ENCODE peak calls at places on chromosomes 7 and 10, in nine cellular contexts. D is upper lobe of left lung, R is IMR-90, Y is HCT116, U is body of pancreas, C is gastrocnemius medialis, V is heart left ventricle, Z is A549, O is right lobe of liver. N is an unnamed sample.

GRCh38 chr10:124872681-124873080 is 69.2 kb upstream of the ZRANB1 start:
- ATAC-seq in D (no peak), R (no peak), Y (no peak), U (no peak), C (no peak), V (no peak), Z (no peak), O (no peak), N (no peak)

GRCh38 chr10:97812696-97813095 is 36.9 kb upstream of the GOLGA7B start:
- ATAC-seq in D (no peak), R (peak), Y (no peak), U (no peak), C (no peak), V (no peak), Z (peak), O (no peak), N (no peak)

GRCh38 chr7:93955304-93955703 is 33.8 kb downstream of the GNG11 start:
- ATAC-seq in D (no peak), R (no peak), Y (no peak), U (no peak), C (no peak), V (no peak), Z (no peak), O (no peak), N (no peak)

GRCh38 chr7:30446266-30446665 is 32.3 kb downstream of the NOD1 start:
- ATAC-seq in D (peak), R (peak), Y (no peak), U (no peak), C (no peak), V (no peak), Z (peak), O (peak), N (peak)

GRCh38 chr10:124225029-124225467 is 131.7 kb upstream of the CHST15 start:
- ATAC-seq in D (no peak), R (no peak), Y (no peak), U (no peak), C (no peak), V (no peak), Z (no peak), O (no peak), N (no peak)

GRCh38 chr10:84342584-84342983 is 14.2 kb downstream of the CCSER2 start:
- ATAC-seq in D (no peak), R (no peak), Y (no peak), U (no peak), C (no peak), V (no peak), Z (no peak), O (no peak), N (no peak)

GRCh38 chr7:94297397-94297838 is 97.3 kb upstream of the COL1A2 start:
- ATAC-seq in D (peak), R (peak), Y (no peak), U (peak), C (peak), V (peak), Z (no peak), O (no peak), N (peak)

GRCh38 chr7:151428393-151429231 is 11.3 kb downstream of the CRYGN start:
- ATAC-seq in D (peak), R (peak), Y (no peak), U (peak), C (no peak), V (no peak), Z (no peak), O (peak), N (no peak)

GRCh38 chr10:132020456-132020855 is 38.7 kb upstream of the BNIP3 start:
- ATAC-seq in D (no peak), R (no peak), Y (no peak), U (no peak), C (no peak), V (no peak), Z (no peak), O (no peak), N (no peak)

GRCh38 chr10:73900068-73900467 is 10.9 kb upstream of the PLAU start:
- ATAC-seq in D (no peak), R (no peak), Y (no peak), U (no peak), C (no peak), V (no peak), Z (no peak), O (no peak), N (no peak)

GRCh38 chr10:30210296-30210695 is 138.8 kb downstream of the MTPAP start:
- ATAC-seq in D (no peak), R (no peak), Y (no peak), U (no peak), C (no peak), V (no peak), Z (no peak), O (no peak), N (no peak)

GRCh38 chr7:41054960-41055700 is 647.8 kb downstream of the INHBA start:
- ATAC-seq in D (no peak), R (no peak), Y (no peak), U (no peak), C (no peak), V (no peak), Z (no peak), O (peak), N (no peak)

GRCh38 chr7:21128418-21128817 is 299.5 kb upstream of the SP4 start:
- ATAC-seq in D (no peak), R (no peak), Y (no peak), U (no peak), C (no peak), V (peak), Z (no peak), O (no peak), N (no peak)

GRCh38 chr7:77831953-77832352 is 33.4 kb downstream of the PHTF2 start:
- ATAC-seq in D (no peak), R (no peak), Y (no peak), U (no peak), C (no peak), V (no peak), Z (no peak), O (no peak), N (no peak)

GRCh38 chr7:126499481-126499880 is 753.3 kb downstream of the GRM8 start:
- ATAC-seq in D (no peak), R (no peak), Y (no peak), U (no peak), C (no peak), V (no peak), Z (no peak), O (no peak), N (no peak)

GRCh38 chr7:32204361-32205018 is 134.3 kb upstream of the PDE1C start:
- ATAC-seq in D (peak), R (peak), Y (peak), U (peak), C (no peak), V (peak), Z (peak), O (peak), N (peak)

GRCh38 chr10:86889997-86890396 is 67.4 kb downstream of the MMRN2 start:
- ATAC-seq in D (no peak), R (no peak), Y (no peak), U (no peak), C (no peak), V (peak), Z (no peak), O (no peak), N (no peak)

GRCh38 chr7:141359740-141360413 is 191.3 kb upstream of the AGK start:
- ATAC-seq in D (no peak), R (no peak), Y (no peak), U (no peak), C (no peak), V (no peak), Z (no peak), O (no peak), N (no peak)

GRCh38 chr7:47945261-47946015 is 2.8 kb downstream of the PKD1L1 start:
- ATAC-seq in D (peak), R (peak), Y (peak), U (peak), C (no peak), V (no peak), Z (peak), O (peak), N (no peak)

GRCh38 chr7:5692845-5693278 is 88.6 kb downstream of the RNF216 start:
- ATAC-seq in D (no peak), R (peak), Y (no peak), U (no peak), C (no peak), V (no peak), Z (peak), O (no peak), N (no peak)

GRCh38 chr10:59907918-59908807 is 1.8 kb upstream of the CCDC6 start:
- ATAC-seq in D (peak), R (peak), Y (peak), U (peak), C (peak), V (peak), Z (peak), O (no peak), N (peak)

GRCh38 chr10:19659920-19660655 is 156.1 kb upstream of the PLXDC2 start:
- ATAC-seq in D (peak), R (peak), Y (no peak), U (no peak), C (no peak), V (peak), Z (no peak), O (no peak), N (no peak)

GRCh38 chr7:66880009-66880554 is 40.9 kb upstream of the TMEM248 start:
- ATAC-seq in D (no peak), R (no peak), Y (no peak), U (no peak), C (no peak), V (no peak), Z (no peak), O (no peak), N (no peak)

GRCh38 chr10:28280652-28281051 is 22.2 kb downstream of the MPP7 start:
- ATAC-seq in D (no peak), R (peak), Y (no peak), U (no peak), C (no peak), V (no peak), Z (no peak), O (no peak), N (peak)

GRCh38 chr7:79308176-79308575 is 145.3 kb downstream of the MAGI2 start:
- ATAC-seq in D (no peak), R (no peak), Y (peak), U (no peak), C (peak), V (peak), Z (peak), O (peak), N (peak)

GRCh38 chr10:98028168-98028770 is 2.2 kb downstream of the CRTAC1 start:
- ATAC-seq in D (peak), R (no peak), Y (peak), U (peak), C (peak), V (peak), Z (peak), O (peak), N (no peak)

GRCh38 chr10:69684981-69685353 is 54.9 kb downstream of the FAM241B start:
- ATAC-seq in D (peak), R (no peak), Y (no peak), U (no peak), C (no peak), V (no peak), Z (no peak), O (no peak), N (no peak)

GRCh38 chr10:69685802-69686585 is 55.9 kb downstream of the FAM241B start:
- ATAC-seq in D (no peak), R (peak), Y (no peak), U (peak), C (no peak), V (peak), Z (no peak), O (peak), N (no peak)

GRCh38 chr10:69686866-69687265 is 56.8 kb downstream of the FAM241B start:
- ATAC-seq in D (no peak), R (no peak), Y (no peak), U (no peak), C (no peak), V (no peak), Z (no peak), O (no peak), N (no peak)

GRCh38 chr10:69684020-69684980 is 54.3 kb downstream of the FAM241B start:
- ATAC-seq in D (peak), R (peak), Y (no peak), U (peak), C (no peak), V (peak), Z (peak), O (peak), N (peak)

DNA sequence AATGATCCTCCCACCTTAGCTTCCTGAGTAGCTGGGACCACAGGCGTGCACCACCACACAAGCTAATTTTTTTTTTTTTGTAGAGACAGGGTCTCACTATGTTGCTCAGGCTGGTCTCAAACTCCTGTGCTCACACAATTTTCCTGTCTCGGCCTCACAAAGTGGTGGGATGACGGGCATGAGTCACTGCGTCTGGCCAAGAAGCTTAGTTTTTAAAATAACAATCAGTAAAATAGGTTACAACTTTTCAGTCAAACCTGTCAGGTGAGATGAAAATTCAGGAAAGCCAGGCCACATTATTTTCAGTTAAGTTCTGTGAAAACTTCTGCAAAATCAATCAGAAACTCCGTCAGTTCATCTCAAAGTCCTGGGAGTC is 55.4 kb downstream of the FAM241B start:
- ATAC-seq in D (no peak), R (no peak), Y (no peak), U (peak), C (no peak), V (no peak), Z (no peak), O (no peak), N (no peak)
- TF ChIP-seq POLR2A in D (no peak), R (no peak), Y (no peak), U (no peak), C (no peak), V (no peak), Z (no peak), O (no peak), N (no peak)

GRCh38 chr10:117425908-117426566 is 50.8 kb upstream of the PDZD8 start:
- ATAC-seq in D (no peak), R (no peak), Y (no peak), U (no peak), C (no peak), V (no peak), Z (no peak), O (no peak), N (no peak)

GRCh38 chr10:117431160-117431559 is 55.9 kb upstream of the PDZD8 start:
- ATAC-seq in D (no peak), R (peak), Y (peak), U (no peak), C (no peak), V (no peak), Z (peak), O (peak), N (no peak)

GRCh38 chr10:117424789-117425649 is 49.8 kb upstream of the PDZD8 start:
- ATAC-seq in D (no peak), R (no peak), Y (peak), U (no peak), C (no peak), V (no peak), Z (no peak), O (no peak), N (no peak)

GRCh38 chr10:117432866-117433265 is 57.6 kb upstream of the PDZD8 start:
- ATAC-seq in D (no peak), R (no peak), Y (no peak), U (no peak), C (no peak), V (no peak), Z (no peak), O (no peak), N (no peak)

DNA sequence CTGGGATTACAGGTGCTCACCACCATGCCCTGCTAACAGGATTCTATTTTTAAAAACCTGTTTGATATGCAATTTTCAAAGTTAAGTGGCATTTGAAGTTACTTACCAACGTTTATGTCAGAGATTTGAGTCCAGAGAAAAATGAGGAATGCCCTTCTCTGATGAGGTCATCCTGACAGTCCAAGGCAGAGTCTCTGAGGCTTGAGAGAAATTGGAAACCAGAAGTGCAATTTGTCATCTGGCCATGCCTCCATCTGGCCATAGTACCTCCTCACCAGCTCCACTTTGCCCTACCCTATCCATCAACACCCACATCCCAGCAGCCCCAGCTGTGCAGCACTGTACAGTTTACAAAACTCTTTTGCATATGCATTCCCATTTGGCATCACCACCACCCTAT is 54.4 kb upstream of the PDZD8 start:
- ATAC-seq in D (no peak), R (no peak), Y (no peak), U (no peak), C (no peak), V (no peak), Z (peak), O (no peak), N (no peak)
- H3K4me3 ChIP-seq in D (no peak), R (no peak), Y (no peak), U (no peak), C (no peak), V (no peak), Z (no peak), O (no peak), N (no peak)

GRCh38 chr10:79353726-79354125 is 6.5 kb downstream of the PPIF start:
- ATAC-seq in D (no peak), R (no peak), Y (no peak), U (no peak), C (no peak), V (no peak), Z (no peak), O (no peak), N (no peak)
- TF ChIP-seq POLR2A in D (no peak), R (no peak), Y (no peak), U (no peak), C (no peak), V (no peak), Z (no peak), O (no peak), N (no peak)

GRCh38 chr10:8049151-8049873 is 5.2 kb upstream of the GATA3 start:
- ATAC-seq in D (no peak), R (no peak), Y (no peak), U (no peak), C (no peak), V (no peak), Z (peak), O (no peak), N (no peak)

GRCh38 chr10:8045728-8046494 is 8.6 kb upstream of the GATA3 start:
- ATAC-seq in D (no peak), R (no peak), Y (no peak), U (no peak), C (no peak), V (no peak), Z (no peak), O (no peak), N (no peak)

GRCh38 chr10:8048281-8049008 is 6.0 kb upstream of the GATA3 start:
- ATAC-seq in D (no peak), R (no peak), Y (no peak), U (no peak), C (no peak), V (no peak), Z (no peak), O (no peak), N (peak)

GRCh38 chr10:8049874-8050560 is 4.5 kb upstream of the GATA3 start:
- ATAC-seq in D (no peak), R (no peak), Y (no peak), U (no peak), C (no peak), V (no peak), Z (peak), O (no peak), N (no peak)

DNA sequence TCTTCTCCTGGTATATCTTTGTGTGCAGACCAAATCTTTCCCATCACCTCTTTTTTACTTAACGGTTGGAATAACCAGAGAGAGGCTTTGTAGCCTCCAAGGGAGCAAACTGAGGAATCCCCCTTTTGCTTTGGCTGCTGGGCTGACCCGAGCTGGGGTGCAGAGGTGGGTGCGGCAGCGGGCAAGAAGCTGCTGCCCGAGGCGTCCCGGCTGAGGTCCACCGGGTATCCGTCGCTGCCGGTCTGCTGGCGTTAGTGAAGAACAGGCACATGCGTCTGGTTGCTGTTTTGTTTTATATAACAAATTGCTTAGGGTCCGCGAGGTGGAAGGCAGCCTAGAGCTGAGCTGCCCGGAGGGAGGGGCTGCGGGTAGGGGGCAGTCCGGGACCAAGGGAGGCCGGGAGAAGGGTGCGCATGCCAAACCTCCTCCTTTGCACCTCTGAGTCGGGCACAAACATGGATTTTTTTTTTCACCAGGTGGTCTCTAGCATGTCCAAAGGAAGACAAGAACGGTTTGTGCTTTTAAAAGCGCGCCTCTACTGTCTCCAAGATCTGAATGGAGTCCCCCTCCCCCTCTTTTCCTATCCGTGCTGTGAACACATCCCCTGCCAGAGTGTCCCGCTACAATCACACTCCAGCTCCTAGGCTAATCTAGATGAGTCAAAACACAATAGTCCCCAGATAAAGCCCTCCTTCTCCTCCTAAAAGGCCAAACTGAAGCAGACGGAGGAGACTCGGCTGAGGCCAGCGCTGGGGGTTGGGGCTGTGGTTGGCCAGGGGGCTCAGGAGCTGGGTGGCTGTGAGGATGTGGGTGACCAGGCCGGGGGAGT is 6.8 kb upstream of the GATA3 start:
- ATAC-seq in D (no peak), R (no peak), Y (no peak), U (no peak), C (no peak), V (no peak), Z (no peak), O (no peak), N (no peak)
- H3K4me3 ChIP-seq in D (no peak), R (no peak), Y (no peak), U (no peak), C (no peak), V (no peak), Z (no peak), O (no peak), N (no peak)

DNA sequence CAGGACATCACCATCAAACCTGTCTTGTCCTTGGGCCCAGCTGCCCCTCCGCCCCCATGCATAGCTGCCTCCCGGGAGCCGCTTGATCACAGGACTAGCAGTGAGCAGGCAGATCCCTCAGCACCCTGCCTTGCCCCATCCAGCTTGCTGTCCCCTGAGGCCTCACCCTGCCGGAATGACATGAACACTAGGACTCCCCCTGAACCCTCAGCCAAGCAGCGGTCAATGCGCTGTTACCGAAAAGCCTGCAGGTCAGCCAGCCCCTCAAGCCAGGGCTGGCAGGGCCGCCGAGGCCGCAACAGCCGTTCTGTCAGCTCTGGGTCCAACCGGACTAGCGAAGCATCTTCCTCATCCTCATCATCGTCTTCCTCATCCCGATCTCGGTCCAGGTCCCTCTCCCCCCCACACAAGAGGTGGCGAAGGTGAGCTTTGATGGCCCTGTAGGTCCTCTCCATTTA is 5.2 kb upstream of the NOLC1 start:
- ATAC-seq in D (no peak), R (no peak), Y (no peak), U (no peak), C (no peak), V (no peak), Z (no peak), O (no peak), N (no peak)
- TF ChIP-seq POLR2A in D (no peak), R (no peak), Y (no peak), U (no peak), C (no peak), V (no peak), Z (no peak), O (no peak), N (no peak)